ENCODE peak calls at places on chromosomes 5 and 9, in ten cellular contexts. F, Z, Y, P, Q, R, X, U, E and W are unnamed samples.

GRCh38 chr5:91137647-91138046 is 245.5 kb downstream of the ARRDC3 start:
- DNase-seq in F (no peak), Z (no peak), Y (no peak), P (no peak), Q (no peak), R (no peak), X (no peak), U (no peak), E (no peak), W (no peak)

GRCh38 chr9:103700558-103700957 is 393.6 kb upstream of the SMC2 start:
- DNase-seq in F (no peak), Z (no peak), Y (no peak), P (no peak), Q (no peak), R (no peak), X (no peak), U (no peak), E (no peak), W (no peak)

GRCh38 chr9:95090871-95091573 is 226.5 kb downstream of the FANCC start:
- DNase-seq in F (no peak), Z (no peak), Y (no peak), P (no peak), Q (no peak), R (no peak), X (no peak), U (no peak), E (no peak), W (no peak)

GRCh38 chr5:155954739-155955445 is 372.1 kb upstream of the SGCD start:
- DNase-seq in F (no peak), Z (no peak), Y (no peak), P (no peak), Q (no peak), R (no peak), X (no peak), U (no peak), E (no peak), W (no peak)

GRCh38 chr5:113804264-113804663 is 290.8 kb downstream of the YTHDC2 start:
- DNase-seq in F (peak; percentile 7), Z (no peak), Y (no peak), P (no peak), Q (no peak), R (no peak), X (no peak), U (no peak), E (no peak), W (no peak)

GRCh38 chr5:138274189-138274853 is at the start of gene GFRA3:
- DNase-seq in F (peak; percentile 21), Z (no peak), Y (no peak), P (peak; percentile 21), Q (peak; percentile 14), R (no peak), X (no peak), U (no peak), E (no peak), W (no peak)

GRCh38 chr9:132201139-132201538 is 39.3 kb downstream of the NTNG2 start:
- DNase-seq in F (no peak), Z (no peak), Y (no peak), P (no peak), Q (no peak), R (no peak), X (no peak), U (no peak), E (no peak), W (no peak)

GRCh38 chr9:91676042-91676441 is 252.4 kb upstream of the NFIL3 start:
- DNase-seq in F (no peak), Z (no peak), Y (no peak), P (no peak), Q (no peak), R (no peak), X (peak; percentile 19), U (no peak), E (no peak), W (no peak)

GRCh38 chr5:71748360-71748759 is 29.3 kb downstream of the CARTPT start:
- DNase-seq in F (no peak), Z (no peak), Y (no peak), P (no peak), Q (no peak), R (no peak), X (no peak), U (no peak), E (no peak), W (no peak)

GRCh38 chr9:89889865-89890264 is 285.1 kb downstream of the GADD45G start:
- DNase-seq in F (no peak), Z (no peak), Y (no peak), P (no peak), Q (no peak), R (no peak), X (no peak), U (no peak), E (no peak), W (no peak)

GRCh38 chr5:155529366-155529765 is 515.8 kb downstream of the KIF4B start:
- DNase-seq in F (no peak), Z (no peak), Y (no peak), P (no peak), Q (no peak), R (no peak), X (no peak), U (no peak), E (no peak), W (no peak)

GRCh38 chr9:94903961-94904421 is 177.5 kb downstream of the AOPEP start:
- DNase-seq in F (peak; percentile 84), Z (no peak), Y (no peak), P (no peak), Q (no peak), R (peak; percentile 54), X (no peak), U (no peak), E (no peak), W (no peak)

GRCh38 chr9:136726631-136727191 is 14.3 kb downstream of the DIPK1B start:
- DNase-seq in F (no peak), Z (no peak), Y (peak; percentile 17), P (no peak), Q (no peak), R (no peak), X (peak; percentile 72), U (no peak), E (peak; percentile 45), W (no peak)

GRCh38 chr9:99411479-99412100 is 189.5 kb downstream of the SEC61B start:
- DNase-seq in F (no peak), Z (no peak), Y (no peak), P (no peak), Q (no peak), R (no peak), X (no peak), U (no peak), E (no peak), W (no peak)

GRCh38 chr5:118700510-118700909 is 287.8 kb downstream of the DTWD2 start:
- DNase-seq in F (no peak), Z (no peak), Y (no peak), P (no peak), Q (no peak), R (no peak), X (no peak), U (no peak), E (no peak), W (no peak)

GRCh38 chr9:98742325-98743280 is 33.9 kb upstream of the GABBR2 start:
- DNase-seq in F (peak; percentile 47), Z (no peak), Y (no peak), P (no peak), Q (no peak), R (peak; percentile 20), X (no peak), U (no peak), E (no peak), W (no peak)

GRCh38 chr5:5419291-5420210 is 2.9 kb upstream of the ICE1 start:
- DNase-seq in F (peak; percentile 87), Z (no peak), Y (peak; percentile 96), P (no peak), Q (no peak), R (peak; percentile 58), X (peak; percentile 44), U (no peak), E (no peak), W (peak; percentile 20)

GRCh38 chr9:73969936-73970335 is 527.2 kb upstream of the RORB start:
- DNase-seq in F (no peak), Z (no peak), Y (no peak), P (no peak), Q (no peak), R (no peak), X (no peak), U (no peak), E (no peak), W (no peak)

GRCh38 chr5:83724001-83724400 is 3.3 kb upstream of the HAPLN1 start:
- DNase-seq in F (no peak), Z (no peak), Y (no peak), P (no peak), Q (no peak), R (no peak), X (no peak), U (no peak), E (no peak), W (no peak)

GRCh38 chr9:123058834-123059233 is 25.4 kb downstream of the GPR21 start:
- DNase-seq in F (peak; percentile 52), Z (no peak), Y (peak; percentile 43), P (no peak), Q (no peak), R (no peak), X (no peak), U (no peak), E (no peak), W (no peak)

GRCh38 chr5:6606884-6607558 is 25.8 kb downstream of the NSUN2 start:
- DNase-seq in F (no peak), Z (no peak), Y (no peak), P (no peak), Q (no peak), R (no peak), X (no peak), U (no peak), E (no peak), W (no peak)

GRCh38 chr9:96061293-96061987 is 185.9 kb downstream of the ERCC6L2 start:
- DNase-seq in F (peak; percentile 57), Z (no peak), Y (peak; percentile 35), P (peak; percentile 49), Q (peak; percentile 18), R (no peak), X (peak; percentile 59), U (no peak), E (peak; percentile 22), W (peak; percentile 74)

GRCh38 chr5:39794511-39794910 is 369.7 kb upstream of the DAB2 start:
- DNase-seq in F (peak; percentile 26), Z (no peak), Y (peak; percentile 69), P (no peak), Q (no peak), R (peak; percentile 50), X (no peak), U (no peak), E (no peak), W (no peak)

GRCh38 chr5:150465926-150466325 is 16.4 kb upstream of the RPS14 start:
- DNase-seq in F (no peak), Z (no peak), Y (no peak), P (no peak), Q (no peak), R (no peak), X (no peak), U (no peak), E (no peak), W (no peak)

GRCh38 chr5:80745490-80745889 is 90.7 kb upstream of the DHFR start:
- DNase-seq in F (peak; percentile 34), Z (no peak), Y (peak; percentile 41), P (no peak), Q (no peak), R (no peak), X (no peak), U (no peak), E (no peak), W (no peak)

GRCh38 chr5:33975846-33976245 is 8.6 kb downstream of the SLC45A2 start:
- DNase-seq in F (no peak), Z (no peak), Y (no peak), P (no peak), Q (no peak), R (no peak), X (no peak), U (no peak), E (no peak), W (no peak)

GRCh38 chr9:76255781-76256455 is 138.3 kb downstream of the RFK start:
- DNase-seq in F (peak; percentile 67), Z (no peak), Y (peak; percentile 80), P (no peak), Q (no peak), R (peak; percentile 94), X (no peak), U (no peak), E (no peak), W (peak; percentile 8)

GRCh38 chr5:109688647-109688998 is 1.1 kb upstream of the MAN2A1 start:
- DNase-seq in F (no peak), Z (no peak), Y (no peak), P (peak; percentile 29), Q (peak; percentile 42), R (no peak), X (no peak), U (no peak), E (peak; percentile 5), W (peak; percentile 80)